ENCODE peak calls at places on chromosome 19, in four cellular contexts. G, C, O and F are unnamed samples.

GRCh38 chr19:11551603-11552235 is 7.3 kb downstream of the ELOF1 start:
- DNase-seq in G (no peak), C (no peak), O (peak; percentile 85), F (no peak)

GRCh38 chr19:32677657-32678056 is 2.0 kb downstream of the RGS9BP start:
- DNase-seq in C (no peak), O (peak; percentile 54), G (peak; percentile 75), F (no peak)

GRCh38 chr19:4717191-4717965 is 6.3 kb downstream of the DPP9 start:
- DNase-seq in C (no peak), G (peak; percentile 32), O (no peak), F (peak; percentile 84)

GRCh38 chr19:29623726-29624488 is 17.8 kb downstream of the POP4 start:
- DNase-seq in G (no peak), C (no peak), O (no peak), F (no peak)

GRCh38 chr19:10346509-10346908 is 7.1 kb upstream of the ICAM3 start:
- DNase-seq in G (no peak), C (no peak), O (no peak), F (no peak)

GRCh38 chr19:46132508-46133100 is 8.1 kb upstream of the IGFL3 start:
- DNase-seq in C (no peak), G (no peak), O (no peak), F (no peak)

GRCh38 chr19:24040621-24041020 is 46.4 kb upstream of the ZNF254 start:
- DNase-seq in C (no peak), O (no peak), G (no peak), F (no peak)

GRCh38 chr19:55528030-55528801 is 8.7 kb downstream of the SBK2 start:
- DNase-seq in C (no peak), G (peak; percentile 37), O (no peak), F (no peak)

GRCh38 chr19:19429361-19429760 is 23.9 kb downstream of the GATAD2A start:
- DNase-seq in C (peak; percentile 32), O (no peak), G (no peak), F (no peak)

GRCh38 chr19:46404039-46404883 is 9.1 kb downstream of the CCDC8 start:
- DNase-seq in G (peak; percentile 81), O (peak; percentile 70), C (no peak), F (no peak)

GRCh38 chr19:52270266-52270885 is 989 bp downstream of the ZNF766 start:
- DNase-seq in O (peak; percentile 35), C (no peak), G (peak; percentile 37), F (no peak)

GRCh38 chr19:8320564-8321066 is 560 bp downstream of the NDUFA7 start:
- DNase-seq in C (no peak), O (peak; percentile 26), G (peak; percentile 38), F (no peak)

GRCh38 chr19:11361037-11361770 is 6.0 kb downstream of the PLPPR2 start:
- DNase-seq in O (peak; percentile 99), C (no peak), G (peak; percentile 88), F (no peak)

GRCh38 chr19:10998045-10998533 is 37.3 kb downstream of the SMARCA4 start:
- DNase-seq in C (no peak), G (no peak), O (no peak), F (no peak)

GRCh38 chr19:14775855-14776254 is 2.5 kb downstream of the ADGRE2 start:
- DNase-seq in O (peak; percentile 48), G (no peak), C (no peak), F (no peak)

GRCh38 chr19:16226184-16226591 is 28.5 kb downstream of the AP1M1 start:
- DNase-seq in C (no peak), G (no peak), O (no peak), F (no peak)

GRCh38 chr19:17647071-17648020 is 40.8 kb downstream of the UNC13A start:
- DNase-seq in O (peak; percentile 53), C (no peak), G (no peak), F (no peak)

GRCh38 chr19:7226749-7227148 is 67.5 kb downstream of the INSR start:
- DNase-seq in C (no peak), G (no peak), O (no peak), F (no peak)

GRCh38 chr19:12965017-12965811 is 4.2 kb upstream of the DAND5 start:
- DNase-seq in G (peak; percentile 85), O (peak; percentile 88), C (no peak), F (peak; percentile 86)

GRCh38 chr19:5718032-5718578 is 1.8 kb downstream of the LONP1 start:
- DNase-seq in C (no peak), O (no peak), G (no peak), F (no peak)

GRCh38 chr19:57816652-57817051 is 1.9 kb upstream of the ZNF552 start:
- DNase-seq in G (no peak), C (no peak), O (peak; percentile 27), F (no peak)

GRCh38 chr19:35786299-35787160 is 11.2 kb downstream of the ARHGAP33 start:
- DNase-seq in C (no peak), G (no peak), O (no peak), F (no peak)

GRCh38 chr19:4969772-4970531 is 1.0 kb downstream of the KDM4B start:
- DNase-seq in G (no peak), C (no peak), O (peak; percentile 32), F (no peak)

GRCh38 chr19:16375936-16376185 is 51.2 kb downstream of the KLF2 start:
- DNase-seq in C (no peak), O (no peak), G (no peak), F (no peak)

GRCh38 chr19:56927791-56928207 is 87.3 kb upstream of the PEG3 start:
- DNase-seq in C (no peak), O (no peak), G (no peak), F (no peak)

GRCh38 chr19:28466107-28467045 is 746.6 kb downstream of the UQCRFS1 start:
- DNase-seq in G (peak; percentile 78), O (peak; percentile 78), C (no peak), F (peak; percentile 26)

GRCh38 chr19:45404557-45405434 is at the start of gene PPP1R13L:
- DNase-seq in C (peak; percentile 94), O (peak; percentile 97), G (peak; percentile 91), F (peak; percentile 94)

GRCh38 chr19:10389863-10390262 is 9.5 kb upstream of the TYK2 start:
- DNase-seq in C (no peak), O (peak; percentile 79), G (no peak), F (no peak)

GRCh38 chr19:29759359-29759758 is 44.3 kb upstream of the C19orf12 start:
- DNase-seq in G (no peak), O (no peak), C (no peak), F (no peak)

GRCh38 chr19:7515471-7516226 is at the start of gene ZNF358:
- DNase-seq in G (peak; percentile 92), C (no peak), O (peak; percentile 93), F (peak; percentile 77)

GRCh38 chr19:6524326-6524725 is 6.5 kb upstream of the TNFSF9 start:
- DNase-seq in C (no peak), G (no peak), O (no peak), F (no peak)

GRCh38 chr19:40223135-40223822 is 3.2 kb downstream of the CCNP start:
- DNase-seq in O (peak; percentile 87), G (no peak), C (no peak), F (no peak)

GRCh38 chr19:11721681-11722080 is 17.1 kb downstream of the ZNF823 start:
- DNase-seq in G (no peak), O (peak; percentile 35), C (no peak), F (no peak)

GRCh38 chr19:45003485-45003884 is 2.2 kb downstream of the RELB start:
- DNase-seq in G (no peak), O (no peak), C (no peak), F (no peak)

GRCh38 chr19:10517361-10517759 is at the start of gene S1PR5:
- DNase-seq in C (no peak), O (peak; percentile 68), G (peak; percentile 26), F (no peak)

GRCh38 chr19:3976495-3977241 is 5.8 kb upstream of the DAPK3 start:
- DNase-seq in C (peak; percentile 61), G (no peak), O (peak; percentile 7), F (no peak)

GRCh38 chr19:12785431-12786011 is 5.8 kb upstream of the JUNB start:
- DNase-seq in C (no peak), O (no peak), G (no peak), F (peak; percentile 44)

GRCh38 chr19:58374200-58374599 is 6.6 kb downstream of the ZNF837 start:
- DNase-seq in C (no peak), G (no peak), O (no peak), F (no peak)

GRCh38 chr19:36420961-36421748 is 2.7 kb upstream of the ZFP82 start:
- DNase-seq in C (no peak), O (peak; percentile 76), G (peak; percentile 20), F (no peak)

GRCh38 chr19:49107625-49108459 is 6.3 kb upstream of the LIN7B start:
- DNase-seq in G (no peak), C (no peak), O (no peak), F (no peak)

GRCh38 chr19:49109569-49110233 is 4.5 kb upstream of the LIN7B start:
- DNase-seq in O (no peak), C (no peak), G (no peak), F (no peak)

GRCh38 chr19:49111218-49111998 is 2.8 kb upstream of the LIN7B start:
- DNase-seq in C (no peak), O (no peak), G (no peak), F (no peak)

GRCh38 chr19:49109051-49109450 is 5.1 kb upstream of the LIN7B start:
- DNase-seq in O (no peak), G (no peak), C (no peak), F (no peak)

DNA sequence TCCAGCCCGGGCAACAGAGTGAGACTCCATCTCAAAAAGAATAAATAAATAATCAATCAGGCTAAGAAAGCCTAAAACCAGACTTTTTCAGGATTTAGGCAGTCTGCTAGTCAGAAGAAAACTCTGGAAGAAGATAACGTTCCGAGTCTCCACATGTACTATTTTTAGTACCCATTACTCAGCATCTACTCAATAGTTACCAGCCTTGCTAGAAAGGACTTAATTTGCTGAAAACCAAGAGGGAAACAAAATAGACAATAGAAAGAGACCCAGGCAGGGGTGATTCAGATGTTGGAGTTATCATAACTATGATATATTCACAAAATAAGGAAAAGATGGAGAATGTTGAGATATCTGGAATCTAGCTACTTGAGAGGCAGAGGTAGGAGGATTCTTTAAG is 3.6 kb upstream of the LIN7B start:
- DNase-seq in O (no peak), C (no peak), G (no peak), F (no peak)
- H3K27ac ChIP-seq in O (no peak overlapping the region), C (no peak overlapping the region), G (peak overlapping the region; percentile 2), F (no peak overlapping the region)

GRCh38 chr19:42068361-42068755 is 1.6 kb downstream of the GRIK5 start:
- DNase-seq in G (no peak), O (no peak), C (no peak), F (no peak)
- TF ChIP-seq EZH2 in G (no peak), O (no peak), C (no peak), F (no peak)

GRCh38 chr19:53596056-53596455 is 35.7 kb upstream of the DPRX start:
- DNase-seq in O (peak; percentile 73), G (no peak), C (no peak), F (no peak)
- H3K4me2 ChIP-seq in O (peak overlapping the region; percentile 3), G (no peak overlapping the region), C (no peak overlapping the region), F (no peak overlapping the region)

DNA sequence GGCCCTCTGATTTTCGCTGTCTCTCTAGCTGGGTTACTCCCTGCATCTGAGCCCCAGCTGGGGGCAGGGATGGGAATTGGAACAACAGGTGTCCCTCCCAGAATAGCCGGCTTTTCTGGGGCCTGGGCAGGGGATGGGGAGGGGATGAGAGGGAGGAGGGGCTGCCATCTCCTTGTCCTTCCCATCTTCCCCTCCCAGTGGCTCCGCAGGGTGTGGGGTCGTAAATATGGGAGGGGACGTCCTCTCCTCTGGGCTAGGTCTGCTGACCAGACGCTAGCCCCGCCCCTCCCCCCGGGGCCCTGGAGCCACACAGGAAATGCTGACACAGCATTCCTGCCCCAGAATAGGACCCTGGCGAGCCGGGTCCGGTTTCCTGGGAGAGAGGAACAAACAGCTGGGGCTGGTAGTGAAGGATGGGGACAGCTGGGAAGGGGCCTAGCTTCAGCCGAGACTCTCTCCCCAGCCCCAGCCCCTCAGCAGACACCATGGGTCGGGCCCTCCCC is 1.1 kb downstream of the RYR1 start:
- DNase-seq in O (peak; percentile 96), G (peak; percentile 25), C (no peak), F (no peak)
- H3K27ac ChIP-seq in O (peak overlapping the region; percentile 94), G (no peak overlapping the region), C (no peak overlapping the region), F (no peak overlapping the region)